ENCODE peak calls at places on chromosomes 12 and 14, in eight cellular contexts. One of them, this sample, is unnamed.

GRCh38 chr14:97379091-97379531 is 581.9 kb downstream of the VRK1 start:
- DNase-seq in HFFc6: no peak
- DNase-seq in heart right ventricle: no peak
- DNase-seq in stimulated activated CD8-positive, alpha-beta memory T cell treated with anti-CD3 and anti-CD28 coated beads, Interleukin-4, amount 100 ng/mL, for 24 hours: peak
- DNase-seq in HS-5: no peak
- DNase-seq in iPS DF 19.7: no peak
- DNase-seq in Right ventricle myocardium inferior: no peak
- DNase-seq in endodermal cell: peak
- DNase-seq in this sample: no peak

GRCh38 chr12:52070243-52070925 is 606 bp downstream of the ATG101 start:
- DNase-seq in HFFc6: no peak
- DNase-seq in heart right ventricle: no peak
- DNase-seq in stimulated activated CD8-positive, alpha-beta memory T cell treated with anti-CD3 and anti-CD28 coated beads, Interleukin-4, amount 100 ng/mL, for 24 hours: no peak
- DNase-seq in HS-5: no peak
- DNase-seq in iPS DF 19.7: no peak
- DNase-seq in Right ventricle myocardium inferior: no peak
- DNase-seq in endodermal cell: no peak
- DNase-seq in this sample: no peak

GRCh38 chr14:89701079-89702043 is 253.2 kb downstream of the EFCAB11 start:
- DNase-seq in HFFc6: peak
- DNase-seq in heart right ventricle: peak
- DNase-seq in stimulated activated CD8-positive, alpha-beta memory T cell treated with anti-CD3 and anti-CD28 coated beads, Interleukin-4, amount 100 ng/mL, for 24 hours: peak
- DNase-seq in HS-5: peak
- DNase-seq in iPS DF 19.7: peak
- DNase-seq in Right ventricle myocardium inferior: peak
- DNase-seq in endodermal cell: peak
- DNase-seq in this sample: peak

GRCh38 chr14:24388474-24389179 is 10.2 kb upstream of the NYNRIN start:
- DNase-seq in HFFc6: no peak
- DNase-seq in heart right ventricle: no peak
- DNase-seq in stimulated activated CD8-positive, alpha-beta memory T cell treated with anti-CD3 and anti-CD28 coated beads, Interleukin-4, amount 100 ng/mL, for 24 hours: no peak
- DNase-seq in HS-5: no peak
- DNase-seq in iPS DF 19.7: no peak
- DNase-seq in Right ventricle myocardium inferior: no peak
- DNase-seq in endodermal cell: no peak
- DNase-seq in this sample: no peak

GRCh38 chr14:98766818-98767217 is 505.2 kb downstream of the BCL11B start:
- DNase-seq in HFFc6: no peak
- DNase-seq in heart right ventricle: no peak
- DNase-seq in stimulated activated CD8-positive, alpha-beta memory T cell treated with anti-CD3 and anti-CD28 coated beads, Interleukin-4, amount 100 ng/mL, for 24 hours: no peak
- DNase-seq in HS-5: no peak
- DNase-seq in iPS DF 19.7: no peak
- DNase-seq in Right ventricle myocardium inferior: no peak
- DNase-seq in endodermal cell: no peak
- DNase-seq in this sample: no peak

GRCh38 chr12:24118675-24119074 is 169.2 kb upstream of the SOX5 start:
- DNase-seq in HFFc6: no peak
- DNase-seq in heart right ventricle: no peak
- DNase-seq in stimulated activated CD8-positive, alpha-beta memory T cell treated with anti-CD3 and anti-CD28 coated beads, Interleukin-4, amount 100 ng/mL, for 24 hours: no peak
- DNase-seq in HS-5: no peak
- DNase-seq in iPS DF 19.7: no peak
- DNase-seq in Right ventricle myocardium inferior: no peak
- DNase-seq in endodermal cell: no peak
- DNase-seq in this sample: no peak

GRCh38 chr12:104944252-104944651 is 13.8 kb downstream of the SLC41A2 start:
- DNase-seq in HFFc6: no peak
- DNase-seq in heart right ventricle: no peak
- DNase-seq in stimulated activated CD8-positive, alpha-beta memory T cell treated with anti-CD3 and anti-CD28 coated beads, Interleukin-4, amount 100 ng/mL, for 24 hours: no peak
- DNase-seq in HS-5: no peak
- DNase-seq in iPS DF 19.7: no peak
- DNase-seq in Right ventricle myocardium inferior: no peak
- DNase-seq in endodermal cell: no peak
- DNase-seq in this sample: no peak

GRCh38 chr12:39586811-39587210 is 32.8 kb downstream of the ABCD2 start:
- DNase-seq in HFFc6: no peak
- DNase-seq in heart right ventricle: no peak
- DNase-seq in stimulated activated CD8-positive, alpha-beta memory T cell treated with anti-CD3 and anti-CD28 coated beads, Interleukin-4, amount 100 ng/mL, for 24 hours: no peak
- DNase-seq in HS-5: no peak
- DNase-seq in iPS DF 19.7: no peak
- DNase-seq in Right ventricle myocardium inferior: no peak
- DNase-seq in endodermal cell: no peak
- DNase-seq in this sample: no peak

GRCh38 chr12:122949405-122949804 is 16.9 kb downstream of the ABCB9 start:
- DNase-seq in HFFc6: no peak
- DNase-seq in heart right ventricle: no peak
- DNase-seq in stimulated activated CD8-positive, alpha-beta memory T cell treated with anti-CD3 and anti-CD28 coated beads, Interleukin-4, amount 100 ng/mL, for 24 hours: no peak
- DNase-seq in HS-5: no peak
- DNase-seq in iPS DF 19.7: no peak
- DNase-seq in Right ventricle myocardium inferior: peak
- DNase-seq in endodermal cell: no peak
- DNase-seq in this sample: no peak

GRCh38 chr14:69612759-69613145 is 1.4 kb downstream of the SUSD6 start:
- DNase-seq in HFFc6: peak
- DNase-seq in heart right ventricle: no peak
- DNase-seq in stimulated activated CD8-positive, alpha-beta memory T cell treated with anti-CD3 and anti-CD28 coated beads, Interleukin-4, amount 100 ng/mL, for 24 hours: no peak
- DNase-seq in HS-5: no peak
- DNase-seq in iPS DF 19.7: no peak
- DNase-seq in Right ventricle myocardium inferior: no peak
- DNase-seq in endodermal cell: no peak
- DNase-seq in this sample: no peak

GRCh38 chr12:57549909-57550627 is at the start of gene KIF5A:
- DNase-seq in HFFc6: no peak
- DNase-seq in heart right ventricle: no peak
- DNase-seq in stimulated activated CD8-positive, alpha-beta memory T cell treated with anti-CD3 and anti-CD28 coated beads, Interleukin-4, amount 100 ng/mL, for 24 hours: peak
- DNase-seq in HS-5: no peak
- DNase-seq in iPS DF 19.7: no peak
- DNase-seq in Right ventricle myocardium inferior: peak
- DNase-seq in endodermal cell: peak
- DNase-seq in this sample: peak

GRCh38 chr14:30179381-30180130 is 251.9 kb upstream of the PRKD1 start:
- DNase-seq in HFFc6: no peak
- DNase-seq in heart right ventricle: no peak
- DNase-seq in stimulated activated CD8-positive, alpha-beta memory T cell treated with anti-CD3 and anti-CD28 coated beads, Interleukin-4, amount 100 ng/mL, for 24 hours: no peak
- DNase-seq in HS-5: no peak
- DNase-seq in iPS DF 19.7: no peak
- DNase-seq in Right ventricle myocardium inferior: no peak
- DNase-seq in endodermal cell: no peak
- DNase-seq in this sample: no peak

GRCh38 chr12:61530456-61530855 is 729.7 kb upstream of the USP15 start:
- DNase-seq in HFFc6: no peak
- DNase-seq in heart right ventricle: no peak
- DNase-seq in stimulated activated CD8-positive, alpha-beta memory T cell treated with anti-CD3 and anti-CD28 coated beads, Interleukin-4, amount 100 ng/mL, for 24 hours: no peak
- DNase-seq in HS-5: no peak
- DNase-seq in iPS DF 19.7: no peak
- DNase-seq in Right ventricle myocardium inferior: no peak
- DNase-seq in endodermal cell: no peak
- DNase-seq in this sample: no peak

GRCh38 chr12:76085159-76085868 is 829 bp upstream of the NAP1L1 start:
- DNase-seq in HFFc6: peak
- DNase-seq in heart right ventricle: no peak
- DNase-seq in stimulated activated CD8-positive, alpha-beta memory T cell treated with anti-CD3 and anti-CD28 coated beads, Interleukin-4, amount 100 ng/mL, for 24 hours: peak
- DNase-seq in HS-5: no peak
- DNase-seq in iPS DF 19.7: no peak
- DNase-seq in Right ventricle myocardium inferior: no peak
- DNase-seq in endodermal cell: no peak
- DNase-seq in this sample: peak

GRCh38 chr14:91365552-91365951 is 52.1 kb downstream of the CCDC88C start:
- DNase-seq in HFFc6: no peak
- DNase-seq in heart right ventricle: no peak
- DNase-seq in stimulated activated CD8-positive, alpha-beta memory T cell treated with anti-CD3 and anti-CD28 coated beads, Interleukin-4, amount 100 ng/mL, for 24 hours: no peak
- DNase-seq in HS-5: no peak
- DNase-seq in iPS DF 19.7: no peak
- DNase-seq in Right ventricle myocardium inferior: no peak
- DNase-seq in endodermal cell: no peak
- DNase-seq in this sample: no peak

GRCh38 chr12:70733385-70733784 is 96.2 kb upstream of the PTPRB start:
- DNase-seq in HFFc6: peak
- DNase-seq in heart right ventricle: no peak
- DNase-seq in stimulated activated CD8-positive, alpha-beta memory T cell treated with anti-CD3 and anti-CD28 coated beads, Interleukin-4, amount 100 ng/mL, for 24 hours: no peak
- DNase-seq in HS-5: no peak
- DNase-seq in iPS DF 19.7: no peak
- DNase-seq in Right ventricle myocardium inferior: no peak
- DNase-seq in endodermal cell: peak
- DNase-seq in this sample: no peak

GRCh38 chr12:50174971-50175715 is 8.0 kb upstream of the CERS5 start:
- DNase-seq in HFFc6: peak
- DNase-seq in heart right ventricle: no peak
- DNase-seq in stimulated activated CD8-positive, alpha-beta memory T cell treated with anti-CD3 and anti-CD28 coated beads, Interleukin-4, amount 100 ng/mL, for 24 hours: no peak
- DNase-seq in HS-5: peak
- DNase-seq in iPS DF 19.7: no peak
- DNase-seq in Right ventricle myocardium inferior: no peak
- DNase-seq in endodermal cell: no peak
- DNase-seq in this sample: no peak

GRCh38 chr12:92503977-92504966 is 198.5 kb upstream of the PLEKHG7 start:
- DNase-seq in HFFc6: no peak
- DNase-seq in heart right ventricle: peak
- DNase-seq in stimulated activated CD8-positive, alpha-beta memory T cell treated with anti-CD3 and anti-CD28 coated beads, Interleukin-4, amount 100 ng/mL, for 24 hours: no peak
- DNase-seq in HS-5: no peak
- DNase-seq in iPS DF 19.7: no peak
- DNase-seq in Right ventricle myocardium inferior: no peak
- DNase-seq in endodermal cell: no peak
- DNase-seq in this sample: no peak

GRCh38 chr12:22787557-22787956 is 162.6 kb downstream of the ETNK1 start:
- DNase-seq in HFFc6: no peak
- DNase-seq in heart right ventricle: no peak
- DNase-seq in stimulated activated CD8-positive, alpha-beta memory T cell treated with anti-CD3 and anti-CD28 coated beads, Interleukin-4, amount 100 ng/mL, for 24 hours: no peak
- DNase-seq in HS-5: no peak
- DNase-seq in iPS DF 19.7: no peak
- DNase-seq in Right ventricle myocardium inferior: no peak
- DNase-seq in endodermal cell: no peak
- DNase-seq in this sample: no peak

GRCh38 chr12:56836317-56836716 is 73.2 kb downstream of the HSD17B6 start:
- DNase-seq in HFFc6: peak
- DNase-seq in heart right ventricle: no peak
- DNase-seq in stimulated activated CD8-positive, alpha-beta memory T cell treated with anti-CD3 and anti-CD28 coated beads, Interleukin-4, amount 100 ng/mL, for 24 hours: no peak
- DNase-seq in HS-5: peak
- DNase-seq in iPS DF 19.7: no peak
- DNase-seq in Right ventricle myocardium inferior: no peak
- DNase-seq in endodermal cell: no peak
- DNase-seq in this sample: no peak

GRCh38 chr14:52241102-52241793 is 26.2 kb upstream of the PTGDR start:
- DNase-seq in HFFc6: peak
- DNase-seq in heart right ventricle: no peak
- DNase-seq in stimulated activated CD8-positive, alpha-beta memory T cell treated with anti-CD3 and anti-CD28 coated beads, Interleukin-4, amount 100 ng/mL, for 24 hours: no peak
- DNase-seq in HS-5: peak
- DNase-seq in iPS DF 19.7: no peak
- DNase-seq in Right ventricle myocardium inferior: no peak
- DNase-seq in endodermal cell: no peak
- DNase-seq in this sample: no peak

GRCh38 chr14:62097072-62097471 is 334.9 kb downstream of the SNAPC1 start:
- DNase-seq in HFFc6: peak
- DNase-seq in heart right ventricle: no peak
- DNase-seq in stimulated activated CD8-positive, alpha-beta memory T cell treated with anti-CD3 and anti-CD28 coated beads, Interleukin-4, amount 100 ng/mL, for 24 hours: no peak
- DNase-seq in HS-5: no peak
- DNase-seq in iPS DF 19.7: no peak
- DNase-seq in Right ventricle myocardium inferior: no peak
- DNase-seq in endodermal cell: no peak
- DNase-seq in this sample: no peak

GRCh38 chr12:130339946-130340345 is 2.3 kb downstream of the PIWIL1 start:
- DNase-seq in HFFc6: no peak
- DNase-seq in heart right ventricle: no peak
- DNase-seq in stimulated activated CD8-positive, alpha-beta memory T cell treated with anti-CD3 and anti-CD28 coated beads, Interleukin-4, amount 100 ng/mL, for 24 hours: no peak
- DNase-seq in HS-5: no peak
- DNase-seq in iPS DF 19.7: no peak
- DNase-seq in Right ventricle myocardium inferior: no peak
- DNase-seq in endodermal cell: peak
- DNase-seq in this sample: no peak

This sample was measured in stimulated activated effector memory CD8-positive, alpha-beta T cell treated with anti-CD3 and anti-CD28 coated beads, Interleukin-12 subunit alpha, Interleukin-12 subunit beta, amount 100 ng/mL, for 72 hours.